ENCODE peak calls at places on chromosomes 6 and 20, in nine cellular contexts. A is pancreas; R is astrocyte; G is left lung; O is HT1080; B is kidney epithelial cell; Q is NCI-H2081 treated with DMSO at 0.1 percent for 48 hours; Z is CD4-positive, alpha-beta memory T cell; V is RWPE1. M is an unnamed sample.

GRCh38 chr6:155154158-155154830 is 109.5 kb upstream of the CLDN20 start:
- DNase-seq in A (no peak), R (peak; percentile 96), G (no peak), O (peak; percentile 69), B (peak; percentile 85), Q (peak; percentile 50), Z (no peak), V (peak; percentile 57), M (peak; percentile 80)

GRCh38 chr20:44702776-44703175 is 12.4 kb upstream of the CCN5 start:
- DNase-seq in A (peak; percentile 25), R (peak; percentile 90), G (no peak), O (peak; percentile 53), B (no peak), Q (no peak), Z (no peak), V (no peak), M (no peak)

GRCh38 chr6:53805725-53806124 is 10.9 kb downstream of the LRRC1 start:
- DNase-seq in A (no peak), R (no peak), G (no peak), O (no peak), B (no peak), Q (no peak), Z (no peak), V (no peak), M (no peak)

GRCh38 chr6:101163611-101164010 is 229.9 kb upstream of the GRIK2 start:
- DNase-seq in A (no peak), R (no peak), G (no peak), O (no peak), B (no peak), Q (peak; percentile 2), Z (no peak), V (no peak), M (no peak)

GRCh38 chr6:121319112-121319553 is 15.1 kb downstream of the TBC1D32 start:
- DNase-seq in A (no peak), R (no peak), G (no peak), O (peak; percentile 18), B (no peak), Q (no peak), Z (no peak), V (peak; percentile 36), M (no peak)

GRCh38 chr6:106192824-106193223 is 106.7 kb downstream of the PRDM1 start:
- DNase-seq in A (no peak), R (peak; percentile 88), G (no peak), O (peak; percentile 61), B (peak; percentile 55), Q (no peak), Z (no peak), V (no peak), M (no peak)

GRCh38 chr20:56995635-56996075 is 270.8 kb downstream of the BMP7 start:
- DNase-seq in A (no peak), R (no peak), G (peak; percentile 67), O (no peak), B (no peak), Q (no peak), Z (no peak), V (peak; percentile 80), M (no peak)

GRCh38 chr6:100512203-100512862 is 47.6 kb upstream of the SIM1 start:
- DNase-seq in A (no peak), R (peak; percentile 79), G (no peak), O (peak; percentile 71), B (no peak), Q (no peak), Z (no peak), V (peak; percentile 14), M (no peak)

GRCh38 chr6:8499540-8499939 is 64.2 kb upstream of the SLC35B3 start:
- DNase-seq in A (no peak), R (no peak), G (no peak), O (peak; percentile 3), B (no peak), Q (no peak), Z (no peak), V (no peak), M (peak; percentile 57)

GRCh38 chr6:87297115-87297514 is 25.3 kb upstream of the SMIM8 start:
- DNase-seq in A (no peak), R (no peak), G (no peak), O (peak; percentile 6), B (no peak), Q (no peak), Z (no peak), V (no peak), M (no peak)

GRCh38 chr20:36644032-36644712 is 1.8 kb downstream of the SLA2 start:
- DNase-seq in A (no peak), R (no peak), G (no peak), O (no peak), B (no peak), Q (no peak), Z (peak; percentile 81), V (no peak), M (no peak)

GRCh38 chr6:137157601-137158000 is 15.8 kb downstream of the IL22RA2 start:
- DNase-seq in A (no peak), R (no peak), G (no peak), O (no peak), B (no peak), Q (no peak), Z (no peak), V (peak; percentile 69), M (peak; percentile 39)

GRCh38 chr6:110529907-110530306 is 53.5 kb upstream of the SLC22A16 start:
- DNase-seq in A (no peak), R (peak; percentile 43), G (no peak), O (no peak), B (no peak), Q (no peak), Z (no peak), V (no peak), M (no peak)